ENCODE peak calls at places on chromosomes 6 and 20, in four cellular contexts. M is GM13977; O is activated CD4-positive, alpha-beta T cell treated with anti-CD3 and anti-CD28 coated beads, Interleukin-2, amount 50 U/mL, for 4 hours; Z is HT1080. S is an unnamed sample.

GRCh38 chr20:44691424-44692423 is 23.4 kb upstream of the CCN5 start:
- DNase-seq in M (no peak), O (no peak), Z (no peak), S (no peak)

GRCh38 chr6:110856296-110856695 is 18.3 kb upstream of the AMD1 start:
- DNase-seq in M (no peak), O (no peak), Z (no peak), S (no peak)

GRCh38 chr6:134722996-134723871 is 226.7 kb downstream of the ALDH8A1 start:
- DNase-seq in M (no peak), O (no peak), Z (no peak), S (no peak)

GRCh38 chr20:51310216-51310615 is 232.3 kb downstream of the NFATC2 start:
- DNase-seq in M (no peak), O (no peak), Z (no peak), S (no peak)

GRCh38 chr20:56414842-56415765 is 3.0 kb downstream of the CASS4 start:
- DNase-seq in M (no peak), O (peak), Z (no peak), S (no peak)

GRCh38 chr20:18456600-18456999 is 10.2 kb downstream of the DZANK1 start:
- DNase-seq in M (no peak), O (no peak), Z (no peak), S (no peak)

GRCh38 chr6:38818691-38819090 is 103.6 kb downstream of the DNAH8 start:
- DNase-seq in M (no peak), O (no peak), Z (no peak), S (no peak)

GRCh38 chr6:170132011-170132521 is 158.8 kb downstream of the DLL1 start:
- DNase-seq in M (no peak), O (no peak), Z (no peak), S (no peak)

GRCh38 chr6:132570221-132570777 is at the start of gene TAAR6:
- DNase-seq in M (no peak), O (no peak), Z (no peak), S (no peak)

GRCh38 chr20:16273812-16274560 is 299.3 kb downstream of the KIF16B start:
- DNase-seq in M (no peak), O (no peak), Z (no peak), S (no peak)

GRCh38 chr6:128519132-128519930 is 1.1 kb downstream of the PTPRK start:
- DNase-seq in M (peak), O (no peak), Z (peak), S (peak)

GRCh38 chr20:59031326-59032022 is 661 bp downstream of the ATP5F1E start:
- DNase-seq in M (no peak), O (no peak), Z (no peak), S (no peak)

GRCh38 chr6:3316363-3316762 is 57.6 kb downstream of the PSMG4 start:
- DNase-seq in M (no peak), O (no peak), Z (no peak), S (no peak)

GRCh38 chr6:159169557-159170332 is 545 bp downstream of the FNDC1 start:
- DNase-seq in M (peak), O (no peak), Z (no peak), S (peak)

GRCh38 chr6:158222066-158222465 is 53.9 kb downstream of the GTF2H5 start:
- DNase-seq in M (no peak), O (no peak), Z (no peak), S (no peak)

GRCh38 chr6:32178547-32179440 is 589 bp downstream of the RNF5 start:
- DNase-seq in M (no peak), O (no peak), Z (no peak), S (no peak)

GRCh38 chr6:100880149-100880900 is 804 bp downstream of the ASCC3 start:
- DNase-seq in M (no peak), O (no peak), Z (peak), S (no peak)

GRCh38 chr6:6236730-6237469 is 83.6 kb downstream of the F13A1 start:
- DNase-seq in M (no peak), O (no peak), Z (no peak), S (no peak)

GRCh38 chr6:138724015-138724414 is 49.6 kb upstream of the CCDC28A start:
- DNase-seq in M (no peak), O (no peak), Z (peak), S (no peak)

GRCh38 chr20:54084727-54085368 is 14.5 kb upstream of the BCAS1 start:
- DNase-seq in M (no peak), O (no peak), Z (no peak), S (no peak)

GRCh38 chr6:75084872-75085381 is 120.9 kb downstream of the COL12A1 start:
- DNase-seq in M (no peak), O (no peak), Z (no peak), S (no peak)

GRCh38 chr6:87575423-87575822 is 14.4 kb downstream of the RARS2 start:
- DNase-seq in M (no peak), O (no peak), Z (no peak), S (no peak)

GRCh38 chr6:117346142-117346930 is 79.4 kb downstream of the ROS1 start:
- DNase-seq in M (peak), O (no peak), Z (peak), S (peak)

GRCh38 chr6:77361018-77361417 is 102.3 kb downstream of the HTR1B start:
- DNase-seq in M (no peak), O (no peak), Z (peak), S (peak)

GRCh38 chr6:169073311-169073710 is 180.3 kb downstream of the THBS2 start:
- DNase-seq in M (no peak), O (no peak), Z (no peak), S (no peak)

GRCh38 chr6:41504526-41505021 is 41.6 kb upstream of the FOXP4 start:
- DNase-seq in M (peak), O (no peak), Z (no peak), S (no peak)

S was measured in mammary epithelial cell.